ENCODE peak calls at places on chromosomes 5 and 9, in five cellular contexts. N is psoas muscle, B is NB4, K is DMS153, M is NCI-H510A treated with DMSO at 0.1 percent for 48 hours. O is an unnamed sample.

GRCh38 chr5:6914336-6914735 is 201.1 kb downstream of the TENT4A start:
- DNase-seq in N (no peak), B (no peak), K (no peak), M (no peak), O (no peak)

GRCh38 chr9:36789886-36790285 is 217.2 kb downstream of the MELK start:
- DNase-seq in N (no peak), B (no peak), K (peak), M (peak), O (no peak)

GRCh38 chr5:160229190-160229742 is at the start of gene FABP6:
- DNase-seq in N (no peak), B (peak), K (no peak), M (no peak), O (no peak)

GRCh38 chr9:36056896-36057295 is 20.2 kb downstream of the RECK start:
- DNase-seq in N (no peak), B (no peak), K (no peak), M (no peak), O (no peak)

GRCh38 chr5:579746-580366 is 32.3 kb upstream of the CEP72 start:
- DNase-seq in N (no peak), B (no peak), K (no peak), M (no peak), O (peak)

GRCh38 chr5:142922223-142922952 is 152.2 kb downstream of the ARHGAP26 start:
- DNase-seq in N (no peak), B (peak), K (peak), M (peak), O (no peak)

GRCh38 chr9:16138961-16139441 is 586.2 kb downstream of the CCDC171 start:
- DNase-seq in N (peak), B (no peak), K (no peak), M (no peak), O (peak)

GRCh38 chr9:76690575-76691370 is 73.5 kb upstream of the PCA3 start:
- DNase-seq in N (no peak), B (no peak), K (no peak), M (no peak), O (no peak)

GRCh38 chr9:138057726-138058125 is 180.1 kb downstream of the CACNA1B start:
- DNase-seq in N (no peak), B (no peak), K (no peak), M (no peak), O (peak)

GRCh38 chr5:171308453-171309275 is at the start of gene TLX3:
- DNase-seq in N (no peak), B (no peak), K (no peak), M (peak), O (no peak)

GRCh38 chr9:121206516-121207370 is 5.1 kb upstream of the RAB14 start:
- DNase-seq in N (no peak), B (no peak), K (no peak), M (no peak), O (no peak)

O was measured in tibial artery.